ENCODE peak calls at places on chromosomes 7 and 10, in nine cellular contexts. One of them, this sample, is unnamed.

GRCh38 chr7:3107228-3107763 is 63.6 kb upstream of the CARD11 start:
- DNase-seq in Right ventricle myocardium superior: no peak
- DNase-seq in activated naive CD4-positive, alpha-beta T cell: no peak
- DNase-seq in GM10248: no peak
- DNase-seq in foreskin fibroblast: no peak
- DNase-seq in stimulated activated CD8-positive, alpha-beta memory T cell treated with anti-CD3 and anti-CD28 coated beads, Interleukin-7, amount 100 ng/mL, for 4 hours: no peak
- DNase-seq in ascending aorta: no peak
- DNase-seq in esophagus squamous epithelium: no peak
- DNase-seq in AG04450: no peak
- DNase-seq in this sample: no peak

GRCh38 chr10:803041-803741 is 113.7 kb upstream of the DIP2C start:
- DNase-seq in ascending aorta: peak
- DNase-seq in foreskin fibroblast: no peak
- DNase-seq in stimulated activated CD8-positive, alpha-beta memory T cell treated with anti-CD3 and anti-CD28 coated beads, Interleukin-7, amount 100 ng/mL, for 4 hours: no peak
- DNase-seq in AG04450: no peak
- DNase-seq in esophagus squamous epithelium: no peak
- DNase-seq in Right ventricle myocardium superior: no peak
- DNase-seq in GM10248: no peak
- DNase-seq in activated naive CD4-positive, alpha-beta T cell: no peak
- DNase-seq in this sample: no peak

GRCh38 chr10:35794703-35795102 is 152.6 kb upstream of the FZD8 start:
- DNase-seq in ascending aorta: no peak
- DNase-seq in Right ventricle myocardium superior: peak
- DNase-seq in GM10248: no peak
- DNase-seq in esophagus squamous epithelium: no peak
- DNase-seq in activated naive CD4-positive, alpha-beta T cell: no peak
- DNase-seq in foreskin fibroblast: no peak
- DNase-seq in AG04450: no peak
- DNase-seq in stimulated activated CD8-positive, alpha-beta memory T cell treated with anti-CD3 and anti-CD28 coated beads, Interleukin-7, amount 100 ng/mL, for 4 hours: no peak
- DNase-seq in this sample: peak

GRCh38 chr7:107659666-107660065 is 962 bp upstream of the SLC26A4 start:
- DNase-seq in Right ventricle myocardium superior: no peak
- DNase-seq in AG04450: peak
- DNase-seq in activated naive CD4-positive, alpha-beta T cell: no peak
- DNase-seq in GM10248: peak
- DNase-seq in esophagus squamous epithelium: no peak
- DNase-seq in ascending aorta: no peak
- DNase-seq in stimulated activated CD8-positive, alpha-beta memory T cell treated with anti-CD3 and anti-CD28 coated beads, Interleukin-7, amount 100 ng/mL, for 4 hours: peak
- DNase-seq in foreskin fibroblast: peak
- DNase-seq in this sample: no peak

GRCh38 chr10:47195274-47195885 is 104.6 kb upstream of the GDF10 start:
- DNase-seq in GM10248: no peak
- DNase-seq in ascending aorta: no peak
- DNase-seq in activated naive CD4-positive, alpha-beta T cell: no peak
- DNase-seq in Right ventricle myocardium superior: no peak
- DNase-seq in AG04450: no peak
- DNase-seq in esophagus squamous epithelium: no peak
- DNase-seq in stimulated activated CD8-positive, alpha-beta memory T cell treated with anti-CD3 and anti-CD28 coated beads, Interleukin-7, amount 100 ng/mL, for 4 hours: no peak
- DNase-seq in foreskin fibroblast: no peak
- DNase-seq in this sample: no peak

GRCh38 chr7:70602135-70602534 is 529.8 kb upstream of the GALNT17 start:
- DNase-seq in foreskin fibroblast: no peak
- DNase-seq in GM10248: no peak
- DNase-seq in AG04450: no peak
- DNase-seq in ascending aorta: no peak
- DNase-seq in stimulated activated CD8-positive, alpha-beta memory T cell treated with anti-CD3 and anti-CD28 coated beads, Interleukin-7, amount 100 ng/mL, for 4 hours: no peak
- DNase-seq in activated naive CD4-positive, alpha-beta T cell: no peak
- DNase-seq in esophagus squamous epithelium: no peak
- DNase-seq in Right ventricle myocardium superior: no peak
- DNase-seq in this sample: no peak

GRCh38 chr10:21336476-21337170 is 188.9 kb downstream of the SKIDA1 start:
- DNase-seq in AG04450: peak
- DNase-seq in GM10248: no peak
- DNase-seq in ascending aorta: peak
- DNase-seq in esophagus squamous epithelium: no peak
- DNase-seq in activated naive CD4-positive, alpha-beta T cell: no peak
- DNase-seq in stimulated activated CD8-positive, alpha-beta memory T cell treated with anti-CD3 and anti-CD28 coated beads, Interleukin-7, amount 100 ng/mL, for 4 hours: no peak
- DNase-seq in Right ventricle myocardium superior: peak
- DNase-seq in foreskin fibroblast: peak
- DNase-seq in this sample: peak

GRCh38 chr7:6636741-6637543 is at the start of gene ZNF316:
- DNase-seq in Right ventricle myocardium superior: peak
- DNase-seq in activated naive CD4-positive, alpha-beta T cell: peak
- DNase-seq in AG04450: no peak
- DNase-seq in GM10248: peak
- DNase-seq in foreskin fibroblast: peak
- DNase-seq in ascending aorta: peak
- DNase-seq in esophagus squamous epithelium: no peak
- DNase-seq in stimulated activated CD8-positive, alpha-beta memory T cell treated with anti-CD3 and anti-CD28 coated beads, Interleukin-7, amount 100 ng/mL, for 4 hours: no peak
- DNase-seq in this sample: peak

GRCh38 chr7:144027070-144027469 is 21.7 kb upstream of the OR2A5 start:
- DNase-seq in AG04450: no peak
- DNase-seq in activated naive CD4-positive, alpha-beta T cell: no peak
- DNase-seq in Right ventricle myocardium superior: no peak
- DNase-seq in ascending aorta: no peak
- DNase-seq in esophagus squamous epithelium: no peak
- DNase-seq in foreskin fibroblast: peak
- DNase-seq in stimulated activated CD8-positive, alpha-beta memory T cell treated with anti-CD3 and anti-CD28 coated beads, Interleukin-7, amount 100 ng/mL, for 4 hours: no peak
- DNase-seq in GM10248: no peak
- DNase-seq in this sample: no peak

GRCh38 chr10:3068201-3068967 is 1.0 kb downstream of the PFKP start:
- DNase-seq in AG04450: no peak
- DNase-seq in GM10248: peak
- DNase-seq in Right ventricle myocardium superior: peak
- DNase-seq in activated naive CD4-positive, alpha-beta T cell: peak
- DNase-seq in foreskin fibroblast: peak
- DNase-seq in esophagus squamous epithelium: no peak
- DNase-seq in ascending aorta: peak
- DNase-seq in stimulated activated CD8-positive, alpha-beta memory T cell treated with anti-CD3 and anti-CD28 coated beads, Interleukin-7, amount 100 ng/mL, for 4 hours: peak
- DNase-seq in this sample: peak

GRCh38 chr10:125768217-125768616 is 7.4 kb downstream of the MMP21 start:
- DNase-seq in AG04450: no peak
- DNase-seq in foreskin fibroblast: peak
- DNase-seq in Right ventricle myocardium superior: no peak
- DNase-seq in activated naive CD4-positive, alpha-beta T cell: no peak
- DNase-seq in GM10248: no peak
- DNase-seq in esophagus squamous epithelium: no peak
- DNase-seq in ascending aorta: no peak
- DNase-seq in stimulated activated CD8-positive, alpha-beta memory T cell treated with anti-CD3 and anti-CD28 coated beads, Interleukin-7, amount 100 ng/mL, for 4 hours: no peak
- DNase-seq in this sample: no peak

GRCh38 chr7:19899517-19899916 is 126.1 kb upstream of the TMEM196 start:
- DNase-seq in AG04450: no peak
- DNase-seq in Right ventricle myocardium superior: no peak
- DNase-seq in esophagus squamous epithelium: no peak
- DNase-seq in GM10248: no peak
- DNase-seq in ascending aorta: no peak
- DNase-seq in foreskin fibroblast: peak
- DNase-seq in activated naive CD4-positive, alpha-beta T cell: no peak
- DNase-seq in stimulated activated CD8-positive, alpha-beta memory T cell treated with anti-CD3 and anti-CD28 coated beads, Interleukin-7, amount 100 ng/mL, for 4 hours: no peak
- DNase-seq in this sample: no peak

GRCh38 chr7:27600247-27600646 is 62.4 kb downstream of the HIBADH start:
- DNase-seq in AG04450: no peak
- DNase-seq in Right ventricle myocardium superior: no peak
- DNase-seq in ascending aorta: no peak
- DNase-seq in activated naive CD4-positive, alpha-beta T cell: no peak
- DNase-seq in stimulated activated CD8-positive, alpha-beta memory T cell treated with anti-CD3 and anti-CD28 coated beads, Interleukin-7, amount 100 ng/mL, for 4 hours: no peak
- DNase-seq in GM10248: no peak
- DNase-seq in foreskin fibroblast: no peak
- DNase-seq in esophagus squamous epithelium: no peak
- DNase-seq in this sample: no peak

GRCh38 chr7:28329616-28330373 is 82.5 kb upstream of the CREB5 start:
- DNase-seq in GM10248: no peak
- DNase-seq in AG04450: no peak
- DNase-seq in ascending aorta: no peak
- DNase-seq in activated naive CD4-positive, alpha-beta T cell: no peak
- DNase-seq in Right ventricle myocardium superior: peak
- DNase-seq in stimulated activated CD8-positive, alpha-beta memory T cell treated with anti-CD3 and anti-CD28 coated beads, Interleukin-7, amount 100 ng/mL, for 4 hours: peak
- DNase-seq in foreskin fibroblast: peak
- DNase-seq in esophagus squamous epithelium: no peak
- DNase-seq in this sample: no peak

GRCh38 chr7:68858497-68858896 is 739.8 kb upstream of the AUTS2 start:
- DNase-seq in Right ventricle myocardium superior: no peak
- DNase-seq in GM10248: no peak
- DNase-seq in AG04450: no peak
- DNase-seq in activated naive CD4-positive, alpha-beta T cell: no peak
- DNase-seq in stimulated activated CD8-positive, alpha-beta memory T cell treated with anti-CD3 and anti-CD28 coated beads, Interleukin-7, amount 100 ng/mL, for 4 hours: no peak
- DNase-seq in foreskin fibroblast: no peak
- DNase-seq in ascending aorta: no peak
- DNase-seq in esophagus squamous epithelium: no peak
- DNase-seq in this sample: no peak

GRCh38 chr10:65571011-65571570 is 1354.7 kb upstream of the LRRTM3 start:
- DNase-seq in activated naive CD4-positive, alpha-beta T cell: no peak
- DNase-seq in ascending aorta: no peak
- DNase-seq in stimulated activated CD8-positive, alpha-beta memory T cell treated with anti-CD3 and anti-CD28 coated beads, Interleukin-7, amount 100 ng/mL, for 4 hours: no peak
- DNase-seq in esophagus squamous epithelium: no peak
- DNase-seq in Right ventricle myocardium superior: no peak
- DNase-seq in foreskin fibroblast: peak
- DNase-seq in GM10248: no peak
- DNase-seq in AG04450: no peak
- DNase-seq in this sample: no peak

GRCh38 chr10:78972160-78972946 is 96.4 kb upstream of the ZMIZ1 start:
- DNase-seq in activated naive CD4-positive, alpha-beta T cell: no peak
- DNase-seq in Right ventricle myocardium superior: peak
- DNase-seq in AG04450: no peak
- DNase-seq in GM10248: no peak
- DNase-seq in foreskin fibroblast: peak
- DNase-seq in esophagus squamous epithelium: no peak
- DNase-seq in stimulated activated CD8-positive, alpha-beta memory T cell treated with anti-CD3 and anti-CD28 coated beads, Interleukin-7, amount 100 ng/mL, for 4 hours: no peak
- DNase-seq in ascending aorta: peak
- DNase-seq in this sample: peak

GRCh38 chr7:1530946-1531262 is 402 bp downstream of the MAFK start:
- DNase-seq in foreskin fibroblast: no peak
- DNase-seq in ascending aorta: no peak
- DNase-seq in esophagus squamous epithelium: no peak
- DNase-seq in stimulated activated CD8-positive, alpha-beta memory T cell treated with anti-CD3 and anti-CD28 coated beads, Interleukin-7, amount 100 ng/mL, for 4 hours: no peak
- DNase-seq in Right ventricle myocardium superior: no peak
- DNase-seq in GM10248: no peak
- DNase-seq in AG04450: no peak
- DNase-seq in activated naive CD4-positive, alpha-beta T cell: no peak
- DNase-seq in this sample: no peak

GRCh38 chr7:48139461-48139860 is 31.8 kb upstream of the ABCA13 start:
- DNase-seq in AG04450: no peak
- DNase-seq in foreskin fibroblast: peak
- DNase-seq in GM10248: no peak
- DNase-seq in esophagus squamous epithelium: no peak
- DNase-seq in Right ventricle myocardium superior: no peak
- DNase-seq in stimulated activated CD8-positive, alpha-beta memory T cell treated with anti-CD3 and anti-CD28 coated beads, Interleukin-7, amount 100 ng/mL, for 4 hours: no peak
- DNase-seq in activated naive CD4-positive, alpha-beta T cell: no peak
- DNase-seq in ascending aorta: no peak
- DNase-seq in this sample: no peak

GRCh38 chr7:135377171-135377570 is 132.7 kb downstream of the CNOT4 start:
- DNase-seq in esophagus squamous epithelium: no peak
- DNase-seq in foreskin fibroblast: no peak
- DNase-seq in Right ventricle myocardium superior: no peak
- DNase-seq in ascending aorta: no peak
- DNase-seq in activated naive CD4-positive, alpha-beta T cell: no peak
- DNase-seq in GM10248: no peak
- DNase-seq in stimulated activated CD8-positive, alpha-beta memory T cell treated with anti-CD3 and anti-CD28 coated beads, Interleukin-7, amount 100 ng/mL, for 4 hours: no peak
- DNase-seq in AG04450: no peak
- DNase-seq in this sample: no peak

GRCh38 chr10:31897506-31897905 is 31.1 kb downstream of the ARHGAP12 start:
- DNase-seq in GM10248: no peak
- DNase-seq in ascending aorta: no peak
- DNase-seq in esophagus squamous epithelium: no peak
- DNase-seq in activated naive CD4-positive, alpha-beta T cell: no peak
- DNase-seq in stimulated activated CD8-positive, alpha-beta memory T cell treated with anti-CD3 and anti-CD28 coated beads, Interleukin-7, amount 100 ng/mL, for 4 hours: no peak
- DNase-seq in foreskin fibroblast: peak
- DNase-seq in Right ventricle myocardium superior: no peak
- DNase-seq in AG04450: no peak
- DNase-seq in this sample: no peak

GRCh38 chr7:151454306-151454705 is 14.4 kb upstream of the CRYGN start:
- DNase-seq in activated naive CD4-positive, alpha-beta T cell: no peak
- DNase-seq in GM10248: no peak
- DNase-seq in esophagus squamous epithelium: no peak
- DNase-seq in foreskin fibroblast: no peak
- DNase-seq in AG04450: no peak
- DNase-seq in stimulated activated CD8-positive, alpha-beta memory T cell treated with anti-CD3 and anti-CD28 coated beads, Interleukin-7, amount 100 ng/mL, for 4 hours: no peak
- DNase-seq in Right ventricle myocardium superior: no peak
- DNase-seq in ascending aorta: no peak
- DNase-seq in this sample: no peak

GRCh38 chr7:47748041-47748440 is 166.1 kb upstream of the TNS3 start:
- DNase-seq in ascending aorta: no peak
- DNase-seq in esophagus squamous epithelium: no peak
- DNase-seq in foreskin fibroblast: no peak
- DNase-seq in GM10248: no peak
- DNase-seq in activated naive CD4-positive, alpha-beta T cell: no peak
- DNase-seq in AG04450: no peak
- DNase-seq in Right ventricle myocardium superior: no peak
- DNase-seq in stimulated activated CD8-positive, alpha-beta memory T cell treated with anti-CD3 and anti-CD28 coated beads, Interleukin-7, amount 100 ng/mL, for 4 hours: no peak
- DNase-seq in this sample: no peak

GRCh38 chr10:100008142-100008522 is 1.6 kb downstream of the DNMBP start:
- DNase-seq in stimulated activated CD8-positive, alpha-beta memory T cell treated with anti-CD3 and anti-CD28 coated beads, Interleukin-7, amount 100 ng/mL, for 4 hours: no peak
- DNase-seq in AG04450: no peak
- DNase-seq in Right ventricle myocardium superior: no peak
- DNase-seq in esophagus squamous epithelium: no peak
- DNase-seq in foreskin fibroblast: peak
- DNase-seq in activated naive CD4-positive, alpha-beta T cell: no peak
- DNase-seq in ascending aorta: no peak
- DNase-seq in GM10248: no peak
- DNase-seq in this sample: no peak

GRCh38 chr7:31497501-31497900 is 16.4 kb upstream of the ITPRID1 start:
- DNase-seq in activated naive CD4-positive, alpha-beta T cell: no peak
- DNase-seq in GM10248: no peak
- DNase-seq in AG04450: no peak
- DNase-seq in stimulated activated CD8-positive, alpha-beta memory T cell treated with anti-CD3 and anti-CD28 coated beads, Interleukin-7, amount 100 ng/mL, for 4 hours: no peak
- DNase-seq in foreskin fibroblast: no peak
- DNase-seq in esophagus squamous epithelium: no peak
- DNase-seq in ascending aorta: no peak
- DNase-seq in Right ventricle myocardium superior: no peak
- DNase-seq in this sample: no peak

GRCh38 chr7:157745721-157746709 is 409.2 kb downstream of the DNAJB6 start:
- DNase-seq in AG04450: no peak
- DNase-seq in stimulated activated CD8-positive, alpha-beta memory T cell treated with anti-CD3 and anti-CD28 coated beads, Interleukin-7, amount 100 ng/mL, for 4 hours: no peak
- DNase-seq in Right ventricle myocardium superior: no peak
- DNase-seq in ascending aorta: no peak
- DNase-seq in esophagus squamous epithelium: no peak
- DNase-seq in GM10248: no peak
- DNase-seq in activated naive CD4-positive, alpha-beta T cell: no peak
- DNase-seq in foreskin fibroblast: no peak
- DNase-seq in this sample: no peak

GRCh38 chr10:97020452-97021400 is 165.0 kb downstream of the SLIT1 start:
- DNase-seq in stimulated activated CD8-positive, alpha-beta memory T cell treated with anti-CD3 and anti-CD28 coated beads, Interleukin-7, amount 100 ng/mL, for 4 hours: no peak
- DNase-seq in Right ventricle myocardium superior: peak
- DNase-seq in activated naive CD4-positive, alpha-beta T cell: no peak
- DNase-seq in foreskin fibroblast: no peak
- DNase-seq in ascending aorta: peak
- DNase-seq in GM10248: no peak
- DNase-seq in esophagus squamous epithelium: no peak
- DNase-seq in AG04450: no peak
- DNase-seq in this sample: peak

GRCh38 chr10:113058175-113058961 is 108.3 kb downstream of the TCF7L2 start:
- DNase-seq in activated naive CD4-positive, alpha-beta T cell: no peak
- DNase-seq in stimulated activated CD8-positive, alpha-beta memory T cell treated with anti-CD3 and anti-CD28 coated beads, Interleukin-7, amount 100 ng/mL, for 4 hours: no peak
- DNase-seq in esophagus squamous epithelium: no peak
- DNase-seq in Right ventricle myocardium superior: no peak
- DNase-seq in foreskin fibroblast: peak
- DNase-seq in GM10248: no peak
- DNase-seq in AG04450: peak
- DNase-seq in ascending aorta: no peak
- DNase-seq in this sample: no peak

GRCh38 chr10:130553846-130554245 is 417.7 kb downstream of the GLRX3 start:
- DNase-seq in foreskin fibroblast: no peak
- DNase-seq in AG04450: no peak
- DNase-seq in activated naive CD4-positive, alpha-beta T cell: no peak
- DNase-seq in GM10248: no peak
- DNase-seq in esophagus squamous epithelium: no peak
- DNase-seq in ascending aorta: no peak
- DNase-seq in Right ventricle myocardium superior: no peak
- DNase-seq in stimulated activated CD8-positive, alpha-beta memory T cell treated with anti-CD3 and anti-CD28 coated beads, Interleukin-7, amount 100 ng/mL, for 4 hours: no peak
- DNase-seq in this sample: no peak

GRCh38 chr7:999921-1000593 is 17.1 kb downstream of the CYP2W1 start:
- DNase-seq in stimulated activated CD8-positive, alpha-beta memory T cell treated with anti-CD3 and anti-CD28 coated beads, Interleukin-7, amount 100 ng/mL, for 4 hours: no peak
- DNase-seq in activated naive CD4-positive, alpha-beta T cell: no peak
- DNase-seq in ascending aorta: no peak
- DNase-seq in esophagus squamous epithelium: no peak
- DNase-seq in Right ventricle myocardium superior: no peak
- DNase-seq in foreskin fibroblast: no peak
- DNase-seq in GM10248: no peak
- DNase-seq in AG04450: no peak
- DNase-seq in this sample: no peak

GRCh38 chr10:105148921-105149320 is 507.8 kb downstream of the SORCS3 start:
- DNase-seq in Right ventricle myocardium superior: no peak
- DNase-seq in AG04450: no peak
- DNase-seq in foreskin fibroblast: peak
- DNase-seq in GM10248: no peak
- DNase-seq in ascending aorta: no peak
- DNase-seq in activated naive CD4-positive, alpha-beta T cell: no peak
- DNase-seq in stimulated activated CD8-positive, alpha-beta memory T cell treated with anti-CD3 and anti-CD28 coated beads, Interleukin-7, amount 100 ng/mL, for 4 hours: no peak
- DNase-seq in esophagus squamous epithelium: no peak
- DNase-seq in this sample: no peak

This sample was measured in left ventricle myocardium inferior.